ENCODE peak calls at places on chromosome 18, in nine cellular contexts. E, U, G, Y, V, M, H, X and J are unnamed samples.
A peak's percentile ranks its signal among the peaks of the same experiment; 100 is the strongest.

GRCh38 chr18:42509702-42510424 is 554.8 kb downstream of the PIK3C3 start:
- DNase-seq in X (no peak), Y (no peak), E (no peak), U (no peak), H (no peak), G (no peak), V (no peak), M (no peak), J (no peak)

GRCh38 chr18:9716780-9717563 is 8.9 kb downstream of the RAB31 start:
- DNase-seq in M (no peak), Y (no peak), V (no peak), X (no peak), G (no peak), H (no peak), E (no peak), U (no peak), J (no peak)

GRCh38 chr18:15165048-15165447 is 417.1 kb downstream of the ANKRD30B start:
- DNase-seq in U (no peak), H (no peak), X (no peak), G (no peak), Y (no peak), E (no peak), M (no peak), V (no peak), J (peak; percentile 33)

GRCh38 chr18:32902566-32903330 is 129.9 kb upstream of the KLHL14 start:
- DNase-seq in M (no peak), X (no peak), G (no peak), Y (no peak), E (no peak), U (no peak), H (no peak), V (no peak), J (no peak)

GRCh38 chr18:9337875-9338274 is 3.3 kb downstream of the TWSG1 start:
- DNase-seq in Y (peak; percentile 48), X (no peak), M (peak; percentile 54), G (no peak), H (no peak), V (no peak), E (peak; percentile 57), U (no peak), J (no peak)

GRCh38 chr18:58887613-58887963 is 22.9 kb downstream of the ZNF532 start:
- DNase-seq in M (peak; percentile 74), G (peak; percentile 46), V (no peak), X (peak; percentile 63), U (peak; percentile 90), Y (no peak), H (no peak), E (peak; percentile 95), J (peak; percentile 47)

GRCh38 chr18:48388478-48388877 is 20.7 kb downstream of the ZBTB7C start:
- DNase-seq in U (no peak), X (no peak), H (no peak), G (no peak), M (no peak), Y (no peak), E (no peak), V (no peak), J (no peak)

GRCh38 chr18:32674491-32674890 is 98.3 kb downstream of the KLHL14 start:
- DNase-seq in G (no peak), E (no peak), M (peak; percentile 15), Y (peak; percentile 19), H (no peak), V (no peak), U (no peak), X (no peak), J (no peak)

GRCh38 chr18:75293591-75293990 is 83.0 kb downstream of the TSHZ1 start:
- DNase-seq in G (no peak), Y (no peak), H (no peak), V (no peak), X (no peak), E (no peak), U (no peak), M (peak; percentile 6), J (no peak)

GRCh38 chr18:50218432-50219197 is 23.7 kb upstream of the MYO5B start:
- DNase-seq in Y (peak; percentile 33), E (peak; percentile 37), V (no peak), X (no peak), H (no peak), M (peak; percentile 56), U (peak; percentile 32), G (no peak), J (peak; percentile 27)

GRCh38 chr18:10013621-10014543 is 100.1 kb downstream of the VAPA start:
- DNase-seq in G (no peak), Y (no peak), E (no peak), H (no peak), M (no peak), V (no peak), U (no peak), X (peak; percentile 54), J (no peak)

GRCh38 chr18:7904529-7904928 is 337.4 kb downstream of the PTPRM start:
- DNase-seq in X (no peak), E (no peak), V (peak; percentile 67), H (no peak), Y (peak; percentile 77), G (no peak), M (peak; percentile 93), U (peak; percentile 97), J (no peak)

GRCh38 chr18:50819027-50819726 is 639 bp downstream of the MRO start:
- DNase-seq in G (peak; percentile 30), U (peak; percentile 7), X (peak; percentile 19), Y (peak; percentile 28), H (no peak), V (peak; percentile 41), E (no peak), M (no peak), J (peak; percentile 70)

GRCh38 chr18:57640236-57640635 is 18.6 kb upstream of the NARS1 start:
- DNase-seq in G (no peak), M (peak; percentile 45), U (peak; percentile 58), E (no peak), V (no peak), X (no peak), Y (no peak), H (no peak), J (no peak)

GRCh38 chr18:57640749-57641148 is 19.1 kb upstream of the NARS1 start:
- DNase-seq in M (no peak), X (no peak), G (no peak), Y (peak; percentile 33), E (no peak), H (no peak), V (no peak), U (no peak), J (no peak)

GRCh38 chr18:57649536-57650495 is 28.2 kb upstream of the NARS1 start:
- DNase-seq in G (no peak), U (peak; percentile 76), Y (peak; percentile 94), X (no peak), H (no peak), E (no peak), V (peak; percentile 70), M (peak; percentile 84), J (no peak)

GRCh38 chr18:57648414-57648813 is 26.8 kb upstream of the NARS1 start:
- DNase-seq in X (no peak), U (no peak), V (no peak), M (no peak), G (no peak), Y (no peak), E (no peak), H (no peak), J (no peak)

DNA sequence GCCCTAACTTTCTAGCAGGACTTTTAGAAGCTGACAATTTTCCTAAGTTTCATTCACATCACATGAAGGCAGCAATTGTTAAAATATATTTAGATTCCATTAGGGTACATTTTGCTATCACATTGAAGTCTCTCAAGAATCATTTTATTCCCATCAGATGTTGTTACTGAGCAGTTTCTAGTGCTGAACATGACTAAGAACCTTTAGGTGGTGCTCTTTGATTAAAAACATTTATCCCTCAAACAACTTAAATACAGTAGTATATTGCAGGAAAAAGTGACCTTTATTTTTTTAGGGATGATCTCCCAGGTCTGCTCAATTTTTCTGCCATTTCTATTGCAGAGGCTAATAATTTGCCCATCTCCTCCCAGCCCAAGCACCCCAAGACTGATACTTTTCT is 22.9 kb upstream of the NARS1 start:
- DNase-seq in H (no peak), V (no peak), Y (peak; percentile 13), G (no peak), X (no peak), M (peak; percentile 66), E (no peak), U (peak; percentile 33), J (no peak)
- H3K4me3 ChIP-seq in H (no peak overlapping the region), V (no peak overlapping the region), Y (no peak overlapping the region), G (no peak overlapping the region), X (no peak overlapping the region), M (no peak overlapping the region), E (no peak overlapping the region), U (no peak overlapping the region), J (no peak overlapping the region)

GRCh38 chr18:47262397-47263196 is 11.1 kb upstream of the SKOR2 start:
- DNase-seq in V (no peak), M (no peak), U (no peak), E (no peak), H (no peak), Y (no peak), X (no peak), G (no peak), J (no peak)
- H3K4me3 ChIP-seq in V (no peak overlapping the region), M (no peak overlapping the region), U (no peak overlapping the region), E (no peak overlapping the region), H (peak overlapping the region; percentile 43), Y (no peak overlapping the region), X (no peak overlapping the region), G (no peak overlapping the region), J (no peak overlapping the region)

DNA sequence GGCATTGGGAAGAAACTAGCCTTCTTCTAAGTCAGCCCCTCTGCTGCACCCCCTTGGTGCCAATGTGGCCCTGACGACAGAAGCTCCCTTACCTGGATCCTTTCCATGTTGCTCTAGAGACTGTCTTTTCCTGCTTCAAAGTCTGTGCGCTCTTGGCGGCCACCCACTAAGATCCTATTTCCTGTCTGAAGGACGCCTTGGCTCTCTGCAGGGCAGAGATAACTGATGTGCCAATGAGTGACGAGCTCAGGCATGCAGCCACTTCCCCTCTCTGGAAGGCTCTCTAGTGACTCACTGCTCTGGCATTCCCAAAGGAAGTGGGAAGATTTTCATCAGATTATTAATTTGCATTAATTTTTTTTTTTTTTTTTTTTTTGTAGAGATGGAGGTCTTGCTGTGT is 273.5 kb downstream of the CDH20 start:
- DNase-seq in E (no peak), X (peak; percentile 80), Y (peak; percentile 94), M (peak; percentile 89), H (no peak), U (peak; percentile 92), G (peak; percentile 74), V (peak; percentile 75), J (peak; percentile 60)
- H3K4me3 ChIP-seq in E (no peak overlapping the region), X (peak overlapping the region; percentile 55), Y (peak overlapping the region; percentile 71), M (peak overlapping the region; percentile 55), H (peak overlapping the region; percentile 53), U (peak overlapping the region; percentile 50), G (no peak overlapping the region), V (no peak overlapping the region), J (no peak overlapping the region)

GRCh38 chr18:725641-726040 is 13.2 kb upstream of the ENOSF1 start:
- DNase-seq in E (no peak), G (no peak), H (no peak), V (no peak), X (no peak), U (no peak), Y (no peak), M (no peak), J (no peak)

DNA sequence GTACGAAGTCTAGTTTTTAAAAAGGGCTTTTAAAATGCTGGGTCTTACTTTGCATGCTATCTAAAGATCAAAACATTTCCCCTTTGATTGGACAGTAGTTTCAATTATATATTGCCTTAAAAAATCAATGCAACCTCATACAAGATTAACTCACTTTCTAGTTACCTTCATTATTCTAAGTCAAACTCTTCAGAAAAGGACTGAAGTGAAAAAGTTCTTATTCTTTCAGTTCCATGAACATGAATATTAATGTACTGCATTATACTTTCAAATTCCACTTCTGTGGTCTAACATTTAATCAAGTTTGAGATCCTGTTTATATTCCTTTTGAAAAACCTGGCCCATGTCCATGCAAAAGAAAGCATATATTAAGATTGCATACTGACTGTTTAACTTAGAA is 11.1 kb upstream of the ENOSF1 start:
- DNase-seq in E (no peak), H (no peak), M (no peak), X (no peak), G (no peak), Y (no peak), U (no peak), V (no peak), J (no peak)
- H3K4me3 ChIP-seq in E (no peak overlapping the region), H (no peak overlapping the region), M (no peak overlapping the region), X (no peak overlapping the region), G (no peak overlapping the region), Y (no peak overlapping the region), U (no peak overlapping the region), V (no peak overlapping the region), J (no peak overlapping the region)